ENCODE peak calls at places on chromosomes 5 and 9, in four cellular contexts. Q, U, A and X are unnamed samples.

GRCh38 chr9:136509549-136509948 is 26.7 kb upstream of the SEC16A start:
- DNase-seq in Q (no peak), U (no peak), A (no peak), X (no peak)

GRCh38 chr9:135336722-135337490 is 142.7 kb upstream of the PPP1R26 start:
- DNase-seq in U (no peak), Q (no peak), A (no peak), X (peak; percentile 37)

GRCh38 chr9:91037511-91038482 is 236.2 kb downstream of the SYK start:
- DNase-seq in U (no peak), Q (no peak), A (no peak), X (no peak)

GRCh38 chr9:138025908-138026307 is 148.3 kb downstream of the CACNA1B start:
- DNase-seq in A (no peak), Q (no peak), U (no peak), X (no peak)

GRCh38 chr5:93715776-93716175 is 25.6 kb downstream of the POU5F2 start:
- DNase-seq in Q (no peak), U (no peak), A (no peak), X (no peak)

GRCh38 chr5:172502410-172502809 is 48.1 kb upstream of the SH3PXD2B start:
- DNase-seq in U (no peak), A (no peak), Q (no peak), X (no peak)

GRCh38 chr5:38681024-38681805 is 124.8 kb upstream of the LIFR start:
- DNase-seq in A (no peak), Q (no peak), U (no peak), X (no peak)

GRCh38 chr9:128892223-128892892 is 10.4 kb downstream of the LRRC8A start:
- DNase-seq in U (no peak), Q (no peak), A (peak; percentile 97), X (peak; percentile 47)

GRCh38 chr9:127919253-127919815 is 2.5 kb upstream of the ST6GALNAC4 start:
- DNase-seq in Q (no peak), A (no peak), U (no peak), X (no peak)

GRCh38 chr5:170596482-170596881 is 92.7 kb downstream of the KCNIP1 start:
- DNase-seq in A (no peak), U (no peak), Q (no peak), X (no peak)

GRCh38 chr9:111891910-111892499 is 4.6 kb upstream of the UGCG start:
- DNase-seq in U (no peak), A (no peak), Q (no peak), X (no peak)

GRCh38 chr9:13491493-13492424 is 212.3 kb upstream of the MPDZ start:
- DNase-seq in A (no peak), U (no peak), Q (peak; percentile 40), X (peak; percentile 7)

GRCh38 chr9:119639287-119639955 is 270.2 kb upstream of the BRINP1 start:
- DNase-seq in Q (peak; percentile 70), U (no peak), A (no peak), X (peak; percentile 22)

GRCh38 chr5:149128023-149128875 is 13.0 kb upstream of the ABLIM3 start:
- DNase-seq in Q (peak; percentile 58), A (no peak), U (no peak), X (peak; percentile 73)

GRCh38 chr5:69152731-69153130 is 14.2 kb upstream of the CCNB1 start:
- DNase-seq in A (no peak), U (no peak), Q (no peak), X (no peak)

GRCh38 chr9:19828586-19828985 is 39.7 kb upstream of the SLC24A2 start:
- DNase-seq in U (no peak), A (no peak), Q (no peak), X (no peak)

GRCh38 chr5:57221049-57221568 is 47.2 kb downstream of the GPBP1 start:
- DNase-seq in U (no peak), Q (peak; percentile 51), A (no peak), X (peak; percentile 28)

GRCh38 chr9:137310190-137311052 is 8.3 kb upstream of the NRARP start:
- DNase-seq in A (no peak), U (no peak), Q (peak; percentile 18), X (peak; percentile 82)

GRCh38 chr5:138953370-138954256 is 78.5 kb upstream of the LRRTM2 start:
- DNase-seq in A (peak; percentile 90), U (no peak), Q (no peak), X (peak; percentile 61)

GRCh38 chr9:104740596-104740995 is 6.9 kb upstream of the NIPSNAP3A start:
- DNase-seq in U (no peak), A (no peak), Q (no peak), X (no peak)

GRCh38 chr5:33068786-33069185 is 357.7 kb downstream of the NPR3 start:
- DNase-seq in Q (no peak), A (no peak), U (no peak), X (no peak)

GRCh38 chr5:97121848-97122247 is 20.6 kb downstream of the LIX1 start:
- DNase-seq in A (no peak), Q (no peak), U (no peak), X (no peak)

GRCh38 chr9:93205045-93205768 is 21.3 kb downstream of the WNK2 start:
- DNase-seq in A (peak; percentile 65), Q (peak; percentile 80), U (no peak), X (peak; percentile 69)

GRCh38 chr5:149127394-149127955 is 13.8 kb upstream of the ABLIM3 start:
- DNase-seq in U (no peak), Q (no peak), A (no peak), X (no peak)

GRCh38 chr9:129549139-129549538 is 71.8 kb downstream of the C9orf50 start:
- DNase-seq in A (no peak), U (no peak), Q (no peak), X (peak; percentile 36)

GRCh38 chr5:162209005-162209605 is 141.5 kb downstream of the GABRG2 start:
- DNase-seq in U (no peak), A (peak; percentile 12), Q (peak; percentile 81), X (peak; percentile 24)

GRCh38 chr5:145568581-145568980 is 266.6 kb downstream of the PRELID2 start:
- DNase-seq in U (no peak), A (no peak), Q (no peak), X (no peak)

GRCh38 chr5:39520232-39520572 is 95.4 kb upstream of the DAB2 start:
- DNase-seq in U (no peak), Q (no peak), A (no peak), X (no peak)

GRCh38 chr5:74179701-74180100 is 460.8 kb downstream of the ENC1 start:
- DNase-seq in A (no peak), Q (no peak), U (no peak), X (no peak)

GRCh38 chr5:62538017-62538942 is 40.3 kb upstream of the LRRC70 start:
- DNase-seq in Q (no peak), U (no peak), A (no peak), X (no peak)

GRCh38 chr5:150556106-150556505 is 48.2 kb downstream of the NDST1 start:
- DNase-seq in A (no peak), U (no peak), Q (no peak), X (no peak)

GRCh38 chr9:113483676-113484257 is 20.2 kb downstream of the RGS3 start:
- DNase-seq in Q (no peak), U (no peak), A (no peak), X (no peak)

GRCh38 chr5:157574456-157575095 is 999 bp downstream of the ADAM19 start:
- DNase-seq in A (no peak), Q (peak; percentile 72), U (no peak), X (peak; percentile 72)

GRCh38 chr5:181151146-181151545 is 3.8 kb downstream of the OR2V2 start:
- DNase-seq in U (no peak), A (no peak), Q (peak; percentile 31), X (peak; percentile 74)

GRCh38 chr5:174293006-174293405 is 247.5 kb downstream of the NSG2 start:
- DNase-seq in U (no peak), A (no peak), Q (no peak), X (no peak)

GRCh38 chr5:7742241-7742656 is 108.7 kb downstream of the CFAP90 start:
- DNase-seq in U (no peak), A (no peak), Q (no peak), X (no peak)

GRCh38 chr5:7802855-7803254 is 48.1 kb downstream of the CFAP90 start:
- DNase-seq in A (no peak), Q (no peak), U (no peak), X (no peak)

GRCh38 chr5:14587143-14587542 is 5.6 kb downstream of the OTULINL start:
- DNase-seq in U (no peak), A (peak; percentile 15), Q (no peak), X (no peak)